ENCODE peak calls at places on chromosomes 2 and 18, in six cellular contexts. U is IMR-90; S is ovary; F is cardiac fibroblast; Z is CD8-positive, alpha-beta T cell; C is NB4. V is an unnamed sample.
A peak's percentile ranks its signal among the peaks of the same experiment; 100 is the strongest.

GRCh38 chr2:239307921-239308620 is 92.7 kb downstream of the HDAC4 start:
- DNase-seq in C (peak; percentile 31), F (no peak), U (no peak), Z (no peak), S (peak; percentile 28), V (no peak)

GRCh38 chr18:45590546-45590945 is 24.7 kb upstream of the SLC14A2 start:
- DNase-seq in C (no peak), Z (no peak), F (no peak), S (no peak), U (no peak), V (no peak)

GRCh38 chr2:170641961-170642360 is 73.2 kb upstream of the SP5 start:
- DNase-seq in C (no peak), S (no peak), F (no peak), U (no peak), Z (no peak), V (no peak)

GRCh38 chr2:176178807-176179271 is 9.6 kb upstream of the HOXD1 start:
- DNase-seq in U (no peak), S (no peak), Z (no peak), F (no peak), C (peak; percentile 71), V (no peak)

GRCh38 chr2:113217455-113218282 is 43.9 kb downstream of the PSD4 start:
- DNase-seq in Z (no peak), S (no peak), C (peak; percentile 30), U (no peak), F (no peak), V (no peak)

GRCh38 chr2:241924909-241925250 is 55.4 kb downstream of the RTP5 start:
- DNase-seq in F (no peak), Z (no peak), U (no peak), S (no peak), C (no peak), V (no peak)

GRCh38 chr2:18690342-18690741 is 101.0 kb upstream of the NT5C1B start:
- DNase-seq in U (no peak), S (no peak), F (no peak), C (peak; percentile 15), Z (no peak), V (no peak)

GRCh38 chr2:54074636-54075341 is 40.6 kb upstream of the ACYP2 start:
- DNase-seq in S (no peak), Z (no peak), C (no peak), F (no peak), U (peak; percentile 22), V (no peak)

GRCh38 chr2:218671077-218671653 is 637 bp downstream of the RNF25 start:
- DNase-seq in F (peak; percentile 15), Z (no peak), S (no peak), C (peak; percentile 28), U (peak; percentile 20), V (peak; percentile 11)

GRCh38 chr2:172102159-172102857 is 392 bp downstream of the DLX2 start:
- DNase-seq in S (no peak), C (peak; percentile 87), U (peak; percentile 61), Z (no peak), F (no peak), V (peak; percentile 63)

GRCh38 chr2:217827430-217828201 is 175.2 kb downstream of the TNS1 start:
- DNase-seq in Z (no peak), C (no peak), U (no peak), F (peak; percentile 47), S (peak; percentile 58), V (peak; percentile 53)

GRCh38 chr2:174340400-174341300 is 5.9 kb downstream of the SP9 start:
- DNase-seq in S (peak; percentile 21), C (peak; percentile 36), U (no peak), F (no peak), Z (no peak), V (no peak)

GRCh38 chr2:12469053-12469625 is 247.6 kb upstream of the TRIB2 start:
- DNase-seq in S (no peak), U (peak; percentile 52), C (no peak), F (peak; percentile 49), Z (no peak), V (peak; percentile 61)

GRCh38 chr2:160257742-160258577 is 57.9 kb upstream of the ITGB6 start:
- DNase-seq in Z (no peak), S (no peak), F (no peak), U (no peak), C (no peak), V (peak; percentile 16)

GRCh38 chr18:50045126-50045525 is 149.8 kb downstream of the MYO5B start:
- DNase-seq in U (no peak), S (no peak), F (no peak), Z (no peak), C (no peak), V (no peak)

DNA sequence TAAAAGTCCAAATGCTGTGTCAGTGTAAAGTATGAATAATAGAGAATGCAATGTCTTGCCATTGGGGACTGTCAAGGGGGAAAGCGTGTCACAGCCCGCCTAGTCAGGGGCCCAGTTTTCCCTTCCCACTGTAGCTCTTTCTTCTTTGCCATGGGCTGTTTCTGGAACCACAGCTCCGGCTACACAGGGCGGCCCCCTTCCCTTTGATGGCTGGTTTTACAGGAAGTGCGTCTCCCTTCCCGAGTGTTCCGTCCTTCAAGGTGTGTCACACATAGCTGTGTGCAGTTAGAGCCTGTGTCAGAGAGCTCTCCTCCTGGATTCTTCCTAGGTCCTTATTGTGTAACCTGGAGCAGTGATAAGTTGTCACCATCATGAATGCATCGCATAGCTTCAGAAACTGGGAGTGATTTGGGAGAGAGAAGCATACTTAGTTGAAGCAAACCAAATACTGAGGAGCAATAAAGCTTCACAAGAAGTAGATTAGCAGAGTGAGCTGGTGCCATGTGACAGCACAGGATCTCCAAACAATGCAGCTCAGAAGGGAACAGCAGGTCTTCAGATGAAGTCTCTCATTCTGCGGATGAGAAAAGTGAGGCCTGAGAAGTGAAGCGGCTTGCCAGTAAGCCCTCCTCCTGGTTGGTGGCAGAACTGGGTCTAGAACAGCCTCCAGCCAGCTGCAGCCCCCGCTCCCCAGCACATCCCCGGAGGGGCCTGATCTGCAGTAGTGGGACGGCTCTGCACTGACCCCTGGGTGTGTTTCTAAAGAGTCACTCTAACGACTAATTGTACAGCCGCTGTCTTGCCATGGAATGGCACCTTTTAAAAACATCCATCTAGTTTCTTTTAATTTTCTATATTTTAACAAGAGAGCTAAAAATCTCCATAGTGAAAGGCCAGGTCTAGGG is 81.7 kb downstream of the MTCL1 start:
- DNase-seq in C (no peak), F (no peak), S (no peak), U (no peak), Z (no peak), V (no peak)
- H3K4me3 ChIP-seq in C (no peak overlapping the region), F (no peak overlapping the region), S (no peak overlapping the region), U (no peak overlapping the region), Z (no peak overlapping the region), V (no peak overlapping the region)

DNA sequence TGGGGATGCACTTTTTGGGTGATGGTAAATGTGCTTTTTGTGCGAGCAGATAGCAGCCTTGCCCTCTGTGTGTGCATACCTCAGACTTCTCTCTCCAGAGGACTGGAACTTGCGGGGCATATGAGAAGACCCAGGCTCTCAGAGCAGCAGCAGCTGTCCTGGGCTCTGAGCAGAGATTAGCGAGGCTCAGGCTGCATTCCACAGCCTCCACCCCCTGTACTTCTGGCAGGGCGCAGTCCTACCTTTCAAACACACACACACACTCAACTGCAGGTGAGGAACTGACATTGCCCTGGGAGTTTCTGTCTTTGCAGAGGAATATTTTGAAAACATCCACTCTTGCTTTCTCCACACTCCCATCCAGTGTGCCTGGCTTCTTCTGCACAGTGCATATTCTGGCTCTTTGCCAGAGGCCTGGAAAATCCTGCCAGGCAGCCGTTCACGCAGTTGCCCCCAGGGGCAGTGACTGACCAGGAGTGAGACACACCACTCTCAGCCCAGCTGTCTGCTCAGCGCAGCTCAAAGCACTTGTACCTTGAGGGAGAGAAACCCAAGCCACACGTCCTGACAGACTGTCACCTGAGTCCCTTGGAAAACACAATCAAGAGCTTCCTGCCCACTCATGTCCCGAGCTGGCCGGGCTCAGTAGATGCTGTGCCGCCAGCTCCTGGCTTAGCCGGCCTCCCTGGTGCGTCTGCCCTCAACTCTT is 460.8 kb downstream of the RNF144A start:
- DNase-seq in S (peak; percentile 25), Z (no peak), F (no peak), C (no peak), U (no peak), V (no peak)
- TF ChIP-seq CTCF in S (no peak), Z (no peak), F (no peak), C (no peak), U (no peak), V (no peak)

GRCh38 chr2:203714112-203714511 is 7.7 kb downstream of the CD28 start:
- DNase-seq in C (no peak), Z (no peak), U (no peak), F (no peak), S (no peak), V (no peak)
- H3K4me3 ChIP-seq in C (no peak overlapping the region), Z (no peak overlapping the region), U (no peak overlapping the region), F (no peak overlapping the region), S (no peak overlapping the region), V (no peak overlapping the region)

GRCh38 chr2:106839849-106840595 is 45.9 kb downstream of the ST6GAL2 start:
- DNase-seq in C (peak; percentile 36), S (no peak), U (no peak), F (no peak), Z (no peak), V (no peak)
- TF ChIP-seq CTCF in C (peak; percentile 55), S (no peak), U (no peak), F (no peak), Z (no peak), V (no peak)

GRCh38 chr2:226159875-226160479 is 639.6 kb downstream of the IRS1 start:
- DNase-seq in S (no peak), Z (no peak), F (no peak), C (no peak), U (no peak), V (no peak)
- H3K4me3 ChIP-seq in S (no peak overlapping the region), Z (no peak overlapping the region), F (no peak overlapping the region), C (no peak overlapping the region), U (no peak overlapping the region), V (no peak overlapping the region)

GRCh38 chr2:25169073-25169470 is 692 bp upstream of the POMC start:
- DNase-seq in S (no peak), Z (no peak), U (no peak), C (no peak), F (no peak), V (no peak)

GRCh38 chr2:25170888-25171287 is 2.5 kb upstream of the POMC start:
- DNase-seq in Z (no peak), F (no peak), S (no peak), C (peak; percentile 33), U (no peak), V (no peak)

GRCh38 chr2:25168256-25169072 is at the start of gene POMC:
- DNase-seq in S (no peak), Z (peak; percentile 42), F (peak; percentile 26), C (peak; percentile 62), U (peak; percentile 21), V (peak; percentile 17)

GRCh38 chr2:25164526-25164925 is 3.9 kb downstream of the POMC start:
- DNase-seq in Z (no peak), F (no peak), C (no peak), U (no peak), S (no peak), V (no peak)

DNA sequence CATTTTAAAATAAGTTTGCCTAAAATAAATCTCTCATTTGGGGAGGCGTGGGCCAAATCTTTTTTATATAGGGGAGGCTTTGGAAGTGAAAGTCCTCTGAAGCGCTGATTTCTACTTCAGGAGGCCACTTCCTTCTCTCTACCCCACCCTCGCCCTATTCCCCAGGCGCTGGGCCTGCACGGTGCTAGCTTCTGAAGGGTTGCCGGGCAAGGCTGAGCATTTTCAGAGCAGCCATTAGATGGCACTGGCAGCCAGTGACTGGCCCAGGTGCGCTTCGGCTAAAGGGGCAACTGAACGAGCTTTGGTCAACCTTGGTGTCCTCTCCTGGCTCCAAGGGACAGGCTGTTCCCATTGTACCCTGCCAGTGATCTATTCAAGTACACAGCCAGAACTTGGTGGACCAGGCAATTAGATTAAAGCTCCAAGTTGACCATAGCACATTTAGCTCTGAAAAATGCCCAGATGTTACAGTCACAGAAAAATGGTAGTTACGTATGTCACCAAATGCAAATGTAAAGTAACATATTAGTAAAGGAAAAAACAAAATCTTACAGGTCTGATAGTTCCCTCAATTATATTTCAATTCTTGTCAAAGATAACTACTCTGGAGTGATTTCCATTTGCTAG is 2.3 kb downstream of the POMC start:
- DNase-seq in C (peak; percentile 88), U (no peak), S (no peak), F (no peak), Z (peak; percentile 46), V (no peak)
- TF ChIP-seq CTCF in C (peak; percentile 72), U (peak; percentile 27), S (no peak), F (no peak), Z (peak; percentile 22), V (no peak)

V was measured in fibroblast of the aortic adventitia.